ENCODE peak calls at places on chromosome 6, in six cellular contexts. One of them, this sample, is unnamed.

GRCh38 chr6:30897882-30898281 is 10.1 kb upstream of the GTF2H4 start:
- DNase-seq in A549: no peak
- DNase-seq in astrocyte of the spinal cord: no peak
- DNase-seq in fibroblast of lung: no peak
- DNase-seq in heart right ventricle: no peak
- DNase-seq in AG09309: no peak
- DNase-seq in this sample: no peak

GRCh38 chr6:89302195-89302770 is 12.8 kb downstream of the GABRR2 start:
- DNase-seq in heart right ventricle: no peak
- DNase-seq in fibroblast of lung: no peak
- DNase-seq in AG09309: no peak
- DNase-seq in A549: no peak
- DNase-seq in astrocyte of the spinal cord: no peak
- DNase-seq in this sample: no peak

GRCh38 chr6:3231213-3232016 is 4.0 kb upstream of the TUBB2B start:
- DNase-seq in astrocyte of the spinal cord: peak; percentile 78
- DNase-seq in A549: peak; percentile 85
- DNase-seq in fibroblast of lung: peak; percentile 74
- DNase-seq in AG09309: no peak
- DNase-seq in heart right ventricle: no peak
- DNase-seq in this sample: peak; percentile 54

GRCh38 chr6:42978487-42978792 is 541 bp downstream of the PEX6 start:
- DNase-seq in heart right ventricle: peak; percentile 33
- DNase-seq in AG09309: no peak
- DNase-seq in A549: peak; percentile 28
- DNase-seq in fibroblast of lung: peak; percentile 16
- DNase-seq in astrocyte of the spinal cord: no peak
- DNase-seq in this sample: peak; percentile 34

GRCh38 chr6:106564476-106564875 is 64.8 kb downstream of the RTN4IP1 start:
- DNase-seq in astrocyte of the spinal cord: no peak
- DNase-seq in A549: no peak
- DNase-seq in fibroblast of lung: no peak
- DNase-seq in heart right ventricle: no peak
- DNase-seq in AG09309: no peak
- DNase-seq in this sample: no peak

GRCh38 chr6:42424906-42425474 is 26.7 kb downstream of the TRERF1 start:
- DNase-seq in fibroblast of lung: no peak
- DNase-seq in astrocyte of the spinal cord: no peak
- DNase-seq in heart right ventricle: no peak
- DNase-seq in A549: no peak
- DNase-seq in AG09309: no peak
- DNase-seq in this sample: no peak

GRCh38 chr6:149079911-149080501 is 237.5 kb upstream of the TAB2 start:
- DNase-seq in heart right ventricle: peak; percentile 55
- DNase-seq in fibroblast of lung: peak; percentile 72
- DNase-seq in AG09309: no peak
- DNase-seq in astrocyte of the spinal cord: peak; percentile 65
- DNase-seq in A549: no peak
- DNase-seq in this sample: peak; percentile 82

GRCh38 chr6:52217761-52218160 is 26.5 kb downstream of the IL17F start:
- DNase-seq in AG09309: no peak
- DNase-seq in astrocyte of the spinal cord: no peak
- DNase-seq in fibroblast of lung: no peak
- DNase-seq in heart right ventricle: no peak
- DNase-seq in A549: no peak
- DNase-seq in this sample: no peak

GRCh38 chr6:3431994-3432393 is 24.9 kb downstream of the SLC22A23 start:
- DNase-seq in astrocyte of the spinal cord: no peak
- DNase-seq in A549: no peak
- DNase-seq in heart right ventricle: no peak
- DNase-seq in fibroblast of lung: no peak
- DNase-seq in AG09309: no peak
- DNase-seq in this sample: no peak

GRCh38 chr6:157790548-157791160 is 32.4 kb upstream of the SNX9 start:
- DNase-seq in heart right ventricle: no peak
- DNase-seq in astrocyte of the spinal cord: peak; percentile 36
- DNase-seq in AG09309: no peak
- DNase-seq in fibroblast of lung: peak; percentile 33
- DNase-seq in A549: no peak
- DNase-seq in this sample: peak; percentile 41

GRCh38 chr6:20909621-20910020 is 375.4 kb downstream of the CDKAL1 start:
- DNase-seq in A549: no peak
- DNase-seq in fibroblast of lung: no peak
- DNase-seq in AG09309: no peak
- DNase-seq in astrocyte of the spinal cord: no peak
- DNase-seq in heart right ventricle: no peak
- DNase-seq in this sample: no peak

GRCh38 chr6:89987140-89987539 is 92.9 kb downstream of the GJA10 start:
- DNase-seq in heart right ventricle: no peak
- DNase-seq in AG09309: no peak
- DNase-seq in A549: no peak
- DNase-seq in fibroblast of lung: no peak
- DNase-seq in astrocyte of the spinal cord: no peak
- DNase-seq in this sample: no peak

GRCh38 chr6:53746442-53747103 is 48.2 kb upstream of the LRRC1 start:
- DNase-seq in AG09309: no peak
- DNase-seq in A549: no peak
- DNase-seq in heart right ventricle: no peak
- DNase-seq in astrocyte of the spinal cord: no peak
- DNase-seq in fibroblast of lung: no peak
- DNase-seq in this sample: no peak

GRCh38 chr6:3351105-3351676 is 92.4 kb downstream of the PSMG4 start:
- DNase-seq in fibroblast of lung: peak; percentile 60
- DNase-seq in heart right ventricle: no peak
- DNase-seq in AG09309: no peak
- DNase-seq in astrocyte of the spinal cord: no peak
- DNase-seq in A549: no peak
- DNase-seq in this sample: peak; percentile 57

GRCh38 chr6:151690303-151690702 is 117.2 kb upstream of the ESR1 start:
- DNase-seq in A549: no peak
- DNase-seq in fibroblast of lung: no peak
- DNase-seq in AG09309: no peak
- DNase-seq in astrocyte of the spinal cord: no peak
- DNase-seq in heart right ventricle: no peak
- DNase-seq in this sample: peak; percentile 57

GRCh38 chr6:4136354-4136831 is 1.0 kb upstream of the ECI2 start:
- DNase-seq in AG09309: no peak
- DNase-seq in heart right ventricle: no peak
- DNase-seq in astrocyte of the spinal cord: no peak
- DNase-seq in A549: no peak
- DNase-seq in fibroblast of lung: no peak
- DNase-seq in this sample: no peak

GRCh38 chr6:22765015-22765414 is 195.6 kb downstream of the HDGFL1 start:
- DNase-seq in A549: no peak
- DNase-seq in AG09309: no peak
- DNase-seq in heart right ventricle: no peak
- DNase-seq in fibroblast of lung: peak; percentile 76
- DNase-seq in astrocyte of the spinal cord: peak; percentile 64
- DNase-seq in this sample: peak; percentile 10

GRCh38 chr6:39309942-39310531 is 4.2 kb downstream of the KCNK17 start:
- DNase-seq in heart right ventricle: peak; percentile 71
- DNase-seq in A549: peak; percentile 64
- DNase-seq in AG09309: peak; percentile 45
- DNase-seq in fibroblast of lung: peak; percentile 44
- DNase-seq in astrocyte of the spinal cord: peak; percentile 50
- DNase-seq in this sample: peak; percentile 66

GRCh38 chr6:39313526-39314272 is 520 bp downstream of the KCNK17 start:
- DNase-seq in A549: no peak
- DNase-seq in fibroblast of lung: no peak
- DNase-seq in AG09309: no peak
- DNase-seq in heart right ventricle: no peak
- DNase-seq in astrocyte of the spinal cord: no peak
- DNase-seq in this sample: no peak

GRCh38 chr6:39307462-39307861 is 6.8 kb downstream of the KCNK17 start:
- DNase-seq in A549: no peak
- DNase-seq in AG09309: no peak
- DNase-seq in heart right ventricle: no peak
- DNase-seq in astrocyte of the spinal cord: no peak
- DNase-seq in fibroblast of lung: no peak
- DNase-seq in this sample: no peak

GRCh38 chr6:39312912-39313525 is 1.2 kb downstream of the KCNK17 start:
- DNase-seq in astrocyte of the spinal cord: no peak
- DNase-seq in fibroblast of lung: no peak
- DNase-seq in A549: no peak
- DNase-seq in AG09309: no peak
- DNase-seq in heart right ventricle: peak; percentile 47
- DNase-seq in this sample: no peak

GRCh38 chr6:39310542-39310941 is 3.7 kb downstream of the KCNK17 start:
- DNase-seq in astrocyte of the spinal cord: no peak
- DNase-seq in A549: no peak
- DNase-seq in AG09309: no peak
- DNase-seq in heart right ventricle: no peak
- DNase-seq in fibroblast of lung: no peak
- DNase-seq in this sample: no peak
- TF ChIP-seq CTCF in astrocyte of the spinal cord: no peak
- TF ChIP-seq CTCF in A549: no peak
- TF ChIP-seq CTCF in AG09309: no peak
- TF ChIP-seq CTCF in heart right ventricle: no peak
- TF ChIP-seq CTCF in fibroblast of lung: no peak
- TF ChIP-seq CTCF in this sample: no peak

DNA sequence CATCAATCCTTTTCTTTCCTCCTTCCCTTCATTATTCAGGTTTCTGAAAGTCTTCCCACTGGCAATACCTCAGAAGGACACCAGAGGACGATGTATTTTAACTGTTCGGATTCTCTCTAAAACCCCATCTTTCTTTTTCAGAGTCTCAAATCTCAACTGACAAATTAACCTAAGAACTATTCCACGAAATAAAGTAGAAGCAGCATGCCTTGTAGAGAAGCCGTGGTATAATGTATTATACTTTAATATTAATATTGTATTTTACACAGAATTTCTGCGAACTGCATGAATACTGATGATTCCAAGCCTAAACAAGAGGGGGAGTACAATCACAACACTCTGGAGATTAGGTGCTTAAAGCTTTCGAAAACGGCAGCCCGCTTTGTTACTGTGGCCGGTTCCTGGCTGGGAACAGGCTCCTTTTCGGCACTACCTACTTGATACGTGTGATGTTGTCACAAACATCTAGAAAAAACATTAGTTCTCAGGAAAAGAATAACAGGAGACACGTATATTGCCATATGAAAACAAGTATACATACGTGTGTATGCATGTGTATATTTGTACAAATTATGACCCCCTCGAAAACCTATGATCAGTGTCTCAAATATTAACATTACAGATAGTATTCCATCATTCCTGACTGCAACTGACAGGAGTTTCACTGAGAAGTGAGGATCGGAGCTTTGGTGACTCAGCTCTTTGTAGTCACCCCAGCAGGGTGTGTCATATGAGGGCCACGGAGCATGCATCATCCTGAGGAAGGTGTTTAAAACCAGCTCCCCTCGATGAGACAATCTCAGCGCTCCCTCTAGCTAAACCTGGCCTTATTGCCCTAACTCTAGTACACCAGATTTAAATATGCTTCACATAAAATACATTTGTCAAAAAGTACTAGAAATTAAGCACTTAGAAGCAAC is 319.7 kb upstream of the TCF21 start:
- DNase-seq in AG09309: no peak
- DNase-seq in fibroblast of lung: peak; percentile 83
- DNase-seq in A549: peak; percentile 96
- DNase-seq in heart right ventricle: no peak
- DNase-seq in astrocyte of the spinal cord: peak; percentile 82
- DNase-seq in this sample: peak; percentile 97
- H3K4me3 ChIP-seq in AG09309: peak overlapping the region; percentile 9
- H3K4me3 ChIP-seq in fibroblast of lung: peak overlapping the region; percentile 47
- H3K4me3 ChIP-seq in A549: peak overlapping the region; percentile 43
- H3K4me3 ChIP-seq in heart right ventricle: peak overlapping the region; percentile 44
- H3K4me3 ChIP-seq in astrocyte of the spinal cord: peak overlapping the region; percentile 39
- H3K4me3 ChIP-seq in this sample: peak overlapping the region; percentile 48

DNA sequence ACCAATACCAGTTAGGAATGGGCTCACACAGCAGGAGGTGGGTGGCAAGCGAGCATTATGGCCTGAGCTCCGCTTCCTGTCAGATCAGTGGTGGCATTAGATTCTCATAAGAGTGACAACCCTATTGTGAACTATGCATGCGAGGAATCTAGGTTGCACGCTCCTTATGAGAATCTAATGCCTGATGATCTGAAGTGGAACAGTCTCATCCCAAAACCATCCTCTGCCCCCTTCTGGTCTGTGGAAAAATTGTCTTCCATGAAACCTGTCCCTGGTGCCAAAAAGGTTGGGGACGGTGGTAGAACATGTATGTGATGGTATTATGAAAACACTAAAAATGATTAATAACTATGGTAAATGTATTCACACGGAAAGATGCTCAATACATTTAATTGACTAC is 99.7 kb upstream of the HIVEP1 start:
- DNase-seq in astrocyte of the spinal cord: no peak
- DNase-seq in A549: peak; percentile 30
- DNase-seq in fibroblast of lung: no peak
- DNase-seq in heart right ventricle: no peak
- DNase-seq in AG09309: no peak
- DNase-seq in this sample: peak; percentile 32
- TF ChIP-seq CTCF in astrocyte of the spinal cord: no peak
- TF ChIP-seq CTCF in A549: no peak
- TF ChIP-seq CTCF in fibroblast of lung: peak; percentile 1
- TF ChIP-seq CTCF in heart right ventricle: no peak
- TF ChIP-seq CTCF in AG09309: no peak
- TF ChIP-seq CTCF in this sample: peak; percentile 22

GRCh38 chr6:129767776-129768490 is 58.0 kb upstream of the ARHGAP18 start:
- DNase-seq in heart right ventricle: no peak
- DNase-seq in fibroblast of lung: no peak
- DNase-seq in AG09309: no peak
- DNase-seq in A549: no peak
- DNase-seq in astrocyte of the spinal cord: no peak
- DNase-seq in this sample: peak; percentile 54

GRCh38 chr6:129765008-129765407 is 55.0 kb upstream of the ARHGAP18 start:
- DNase-seq in AG09309: no peak
- DNase-seq in fibroblast of lung: no peak
- DNase-seq in heart right ventricle: no peak
- DNase-seq in A549: no peak
- DNase-seq in astrocyte of the spinal cord: no peak
- DNase-seq in this sample: no peak

GRCh38 chr6:129766959-129767728 is 57.2 kb upstream of the ARHGAP18 start:
- DNase-seq in AG09309: no peak
- DNase-seq in heart right ventricle: peak; percentile 15
- DNase-seq in A549: no peak
- DNase-seq in fibroblast of lung: peak; percentile 82
- DNase-seq in astrocyte of the spinal cord: peak; percentile 74
- DNase-seq in this sample: peak; percentile 63
- H3K4me3 ChIP-seq in AG09309: peak overlapping the region; percentile 50
- H3K4me3 ChIP-seq in heart right ventricle: peak overlapping the region; percentile 28
- H3K4me3 ChIP-seq in A549: peak overlapping the region; percentile 43
- H3K4me3 ChIP-seq in fibroblast of lung: peak overlapping the region; percentile 65
- H3K4me3 ChIP-seq in astrocyte of the spinal cord: peak overlapping the region; percentile 45
- H3K4me3 ChIP-seq in this sample: peak overlapping the region; percentile 57

DNA sequence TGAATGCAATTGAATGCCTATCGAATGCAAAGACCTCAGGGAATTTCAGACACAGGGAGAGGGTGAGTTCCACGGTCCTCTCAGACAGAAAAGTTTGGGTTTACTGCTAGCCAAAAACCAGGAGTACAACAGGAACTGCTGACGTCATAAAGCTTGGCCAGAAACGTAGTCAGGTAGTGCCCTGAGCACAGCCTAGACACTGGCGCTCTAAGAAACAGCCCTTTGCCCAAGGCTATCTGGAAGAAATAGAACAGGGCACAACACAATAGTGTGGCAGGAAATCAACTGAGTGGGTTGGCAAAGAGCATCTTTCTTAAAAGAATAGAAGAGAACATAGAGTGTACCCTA is 58.0 kb downstream of the GFOD1 start:
- DNase-seq in A549: no peak
- DNase-seq in fibroblast of lung: no peak
- DNase-seq in heart right ventricle: no peak
- DNase-seq in astrocyte of the spinal cord: no peak
- DNase-seq in AG09309: no peak
- DNase-seq in this sample: no peak
- TF ChIP-seq CTCF in A549: no peak
- TF ChIP-seq CTCF in fibroblast of lung: no peak
- TF ChIP-seq CTCF in heart right ventricle: no peak
- TF ChIP-seq CTCF in astrocyte of the spinal cord: no peak
- TF ChIP-seq CTCF in AG09309: no peak
- TF ChIP-seq CTCF in this sample: no peak